ENCODE peak calls at places on chromosomes 7 and 10, in four cellular contexts. One of them, this sample, is unnamed.

GRCh38 chr7:70092314-70093303 is 494.3 kb downstream of the AUTS2 start:
- DNase-seq in tibial artery: no peak
- DNase-seq in sigmoid colon: no peak
- DNase-seq in A549: no peak
- DNase-seq in this sample: peak; percentile 53

GRCh38 chr10:69439350-69439739 is 11.9 kb upstream of the TSPAN15 start:
- DNase-seq in tibial artery: no peak
- DNase-seq in sigmoid colon: peak; percentile 85
- DNase-seq in A549: peak; percentile 55
- DNase-seq in this sample: no peak

GRCh38 chr10:99827906-99828305 is 45.5 kb downstream of the ABCC2 start:
- DNase-seq in tibial artery: no peak
- DNase-seq in sigmoid colon: no peak
- DNase-seq in A549: no peak
- DNase-seq in this sample: no peak

GRCh38 chr7:33757563-33758165 is 147.7 kb upstream of the BMPER start:
- DNase-seq in tibial artery: no peak
- DNase-seq in sigmoid colon: no peak
- DNase-seq in A549: peak; percentile 40
- DNase-seq in this sample: no peak

GRCh38 chr7:83684928-83685327 is 36.0 kb upstream of the SEMA3E start:
- DNase-seq in tibial artery: no peak
- DNase-seq in sigmoid colon: no peak
- DNase-seq in A549: no peak
- DNase-seq in this sample: no peak

GRCh38 chr7:112771166-112771565 is 19.0 kb downstream of the TMEM168 start:
- DNase-seq in tibial artery: no peak
- DNase-seq in sigmoid colon: no peak
- DNase-seq in A549: no peak
- DNase-seq in this sample: no peak

GRCh38 chr10:109866168-109866994 is 56.9 kb downstream of the XPNPEP1 start:
- DNase-seq in tibial artery: no peak
- DNase-seq in sigmoid colon: no peak
- DNase-seq in A549: peak; percentile 21
- DNase-seq in this sample: peak; percentile 71

GRCh38 chr7:133704436-133704835 is 422.7 kb upstream of the LRGUK start:
- DNase-seq in tibial artery: no peak
- DNase-seq in sigmoid colon: no peak
- DNase-seq in A549: no peak
- DNase-seq in this sample: no peak

GRCh38 chr10:74164641-74165529 is 13.9 kb downstream of the ADK start:
- DNase-seq in tibial artery: no peak
- DNase-seq in sigmoid colon: no peak
- DNase-seq in A549: no peak
- DNase-seq in this sample: no peak

GRCh38 chr10:133042061-133042460 is 45.7 kb upstream of the ADGRA1 start:
- DNase-seq in tibial artery: no peak
- DNase-seq in sigmoid colon: no peak
- DNase-seq in A549: no peak
- DNase-seq in this sample: peak; percentile 31

GRCh38 chr7:8190121-8190895 is 71.7 kb downstream of the ICA1 start:
- DNase-seq in tibial artery: no peak
- DNase-seq in sigmoid colon: no peak
- DNase-seq in A549: peak; percentile 43
- DNase-seq in this sample: peak; percentile 19

GRCh38 chr7:111796671-111797070 is 234.4 kb upstream of the IMMP2L start:
- DNase-seq in tibial artery: no peak
- DNase-seq in sigmoid colon: no peak
- DNase-seq in A549: peak; percentile 25
- DNase-seq in this sample: no peak

GRCh38 chr10:43644252-43644651 is 4.4 kb downstream of the ZNF32 start:
- DNase-seq in tibial artery: no peak
- DNase-seq in sigmoid colon: no peak
- DNase-seq in A549: peak; percentile 61
- DNase-seq in this sample: no peak

GRCh38 chr7:105015631-105015965 is 1.6 kb downstream of the KMT2E start:
- DNase-seq in tibial artery: no peak
- DNase-seq in sigmoid colon: no peak
- DNase-seq in A549: no peak
- DNase-seq in this sample: no peak

GRCh38 chr7:101410743-101411476 is 48.2 kb downstream of the COL26A1 start:
- DNase-seq in tibial artery: no peak
- DNase-seq in sigmoid colon: no peak
- DNase-seq in A549: peak; percentile 51
- DNase-seq in this sample: no peak

GRCh38 chr7:13984831-13985685 is 4.4 kb downstream of the ETV1 start:
- DNase-seq in tibial artery: no peak
- DNase-seq in sigmoid colon: no peak
- DNase-seq in A549: no peak
- DNase-seq in this sample: no peak

GRCh38 chr10:32938554-32939061 is 19.4 kb downstream of the ITGB1 start:
- DNase-seq in tibial artery: peak; percentile 62
- DNase-seq in sigmoid colon: no peak
- DNase-seq in A549: peak; percentile 58
- DNase-seq in this sample: peak; percentile 77

GRCh38 chr10:86048571-86048970 is 318.0 kb downstream of the GRID1 start:
- DNase-seq in tibial artery: peak; percentile 7
- DNase-seq in sigmoid colon: no peak
- DNase-seq in A549: no peak
- DNase-seq in this sample: no peak

GRCh38 chr10:69119896-69120295 is 4.1 kb upstream of the VPS26A start:
- DNase-seq in tibial artery: no peak
- DNase-seq in sigmoid colon: no peak
- DNase-seq in A549: no peak
- DNase-seq in this sample: no peak

GRCh38 chr7:84701524-84702306 is 485.1 kb downstream of the SEMA3D start:
- DNase-seq in tibial artery: peak; percentile 63
- DNase-seq in sigmoid colon: no peak
- DNase-seq in A549: peak; percentile 95
- DNase-seq in this sample: no peak

GRCh38 chr7:108358553-108358952 is 97.7 kb downstream of the NRCAM start:
- DNase-seq in tibial artery: no peak
- DNase-seq in sigmoid colon: no peak
- DNase-seq in A549: peak; percentile 89
- DNase-seq in this sample: no peak

GRCh38 chr10:60192986-60193385 is 196.7 kb downstream of the ANK3 start:
- DNase-seq in tibial artery: no peak
- DNase-seq in sigmoid colon: no peak
- DNase-seq in A549: no peak
- DNase-seq in this sample: no peak

GRCh38 chr7:79789584-79790345 is 336.3 kb upstream of the MAGI2 start:
- DNase-seq in tibial artery: no peak
- DNase-seq in sigmoid colon: no peak
- DNase-seq in A549: no peak
- DNase-seq in this sample: no peak

GRCh38 chr10:27319752-27320561 is 79.4 kb upstream of the ACBD5 start:
- DNase-seq in tibial artery: peak; percentile 69
- DNase-seq in sigmoid colon: peak; percentile 74
- DNase-seq in A549: peak; percentile 17
- DNase-seq in this sample: peak; percentile 83

GRCh38 chr10:42952358-42952757 is 124.5 kb upstream of the RET start:
- DNase-seq in tibial artery: peak; percentile 40
- DNase-seq in sigmoid colon: peak; percentile 68
- DNase-seq in A549: no peak
- DNase-seq in this sample: peak; percentile 70

GRCh38 chr10:110107430-110107829 is 99.6 kb downstream of the ADD3 start:
- DNase-seq in tibial artery: no peak
- DNase-seq in sigmoid colon: no peak
- DNase-seq in A549: no peak
- DNase-seq in this sample: no peak

GRCh38 chr10:110163192-110163773 is 44.1 kb upstream of the MXI1 start:
- DNase-seq in tibial artery: no peak
- DNase-seq in sigmoid colon: no peak
- DNase-seq in A549: no peak
- DNase-seq in this sample: no peak

DNA sequence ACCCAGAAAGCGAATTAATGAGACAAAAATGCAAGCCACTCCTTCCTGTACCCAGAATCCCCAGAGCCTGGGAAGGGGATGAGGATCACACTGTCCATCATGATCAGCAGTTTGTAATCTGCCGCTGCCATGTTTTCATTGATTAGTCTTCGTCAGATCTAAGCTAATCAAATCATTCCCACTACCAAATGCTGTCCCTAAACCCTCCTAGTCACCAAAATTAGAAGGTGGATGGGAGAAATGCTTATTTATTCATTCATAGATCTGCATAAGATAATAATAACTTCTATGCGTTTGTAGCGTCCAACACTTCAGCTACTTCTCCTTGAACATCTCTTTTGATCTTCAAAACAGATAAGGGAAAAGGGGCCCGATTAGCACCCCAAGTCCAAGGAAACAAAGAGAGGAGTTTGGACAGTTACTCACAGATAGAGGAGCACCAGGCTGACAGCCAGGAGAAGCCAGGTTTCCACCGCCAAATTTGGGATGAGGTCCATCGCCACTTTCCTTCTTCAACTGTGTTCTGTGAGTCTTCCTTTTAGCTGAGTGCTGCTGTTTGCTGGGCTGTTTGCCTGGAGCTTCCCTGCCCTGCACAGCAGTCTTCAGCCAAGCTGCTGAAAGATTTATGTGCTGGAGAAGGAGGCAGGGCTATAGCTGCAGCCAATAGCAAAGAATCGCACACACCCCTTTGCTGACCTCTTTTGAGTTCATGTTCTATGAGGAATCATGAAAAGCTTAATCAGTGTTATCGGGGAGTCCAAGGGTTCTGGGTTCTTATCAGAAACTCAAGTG is at the start of gene CYP3A5:
- DNase-seq in tibial artery: no peak
- DNase-seq in sigmoid colon: peak; percentile 73
- DNase-seq in A549: peak; percentile 43
- DNase-seq in this sample: no peak
- H3K4me3 ChIP-seq in tibial artery: no peak within 1 kb of the TSS
- H3K4me3 ChIP-seq in sigmoid colon: peak within 1 kb of the TSS; percentile 20
- H3K4me3 ChIP-seq in A549: peak within 1 kb of the TSS; percentile 23
- H3K4me3 ChIP-seq in this sample: no peak within 1 kb of the TSS

DNA sequence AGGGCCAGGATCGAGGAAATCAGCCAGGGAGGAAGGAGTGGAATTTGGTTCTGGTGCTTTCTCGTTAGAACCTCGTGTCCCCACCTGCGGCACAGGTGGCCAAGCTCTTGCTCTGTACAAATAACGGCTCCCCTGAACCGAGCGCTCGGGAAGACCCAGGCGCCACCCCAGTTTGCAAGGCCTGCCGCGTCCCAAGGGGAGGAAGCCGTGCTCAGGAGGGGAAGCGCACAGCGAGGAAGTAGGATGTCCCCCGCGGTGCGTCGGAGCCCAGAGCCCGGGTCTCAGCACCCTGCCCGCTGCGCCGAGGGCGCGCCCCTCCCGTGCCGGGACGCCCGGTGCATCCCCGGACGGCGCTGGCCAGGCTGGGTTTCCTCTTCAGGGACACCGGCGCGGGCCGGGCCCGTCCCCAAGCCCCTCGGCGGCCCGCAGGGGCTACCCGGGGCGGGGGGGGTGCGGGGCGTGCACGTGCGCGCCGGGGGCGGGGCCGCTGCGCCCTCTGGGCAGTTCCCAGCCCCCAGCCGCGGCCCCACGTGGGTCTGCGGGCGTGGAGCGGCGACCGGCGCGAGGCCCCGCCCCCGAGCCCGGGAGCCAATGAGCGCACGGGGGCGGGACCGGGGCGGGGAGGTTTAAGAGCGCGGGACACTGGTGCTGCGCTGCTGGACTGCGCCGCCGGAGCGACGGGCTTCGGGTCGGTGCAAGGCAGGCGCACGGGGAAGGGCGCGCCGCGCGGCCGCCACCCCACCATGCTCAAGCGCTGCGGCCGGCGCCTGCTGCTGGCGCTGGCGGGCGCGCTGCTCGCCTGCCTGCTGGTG is at the start of gene LFNG:
- DNase-seq in tibial artery: peak; percentile 90
- DNase-seq in sigmoid colon: peak; percentile 90
- DNase-seq in A549: peak; percentile 92
- DNase-seq in this sample: peak; percentile 95
- H3K4me1 ChIP-seq in tibial artery: peaks cover 57% of the 10 kb centered on the region
- H3K4me1 ChIP-seq in sigmoid colon: no peaks in the 10 kb centered on the region
- H3K4me1 ChIP-seq in A549: peaks cover 65% of the 10 kb centered on the region
- H3K4me1 ChIP-seq in this sample: peaks cover 6% of the 10 kb centered on the region

DNA sequence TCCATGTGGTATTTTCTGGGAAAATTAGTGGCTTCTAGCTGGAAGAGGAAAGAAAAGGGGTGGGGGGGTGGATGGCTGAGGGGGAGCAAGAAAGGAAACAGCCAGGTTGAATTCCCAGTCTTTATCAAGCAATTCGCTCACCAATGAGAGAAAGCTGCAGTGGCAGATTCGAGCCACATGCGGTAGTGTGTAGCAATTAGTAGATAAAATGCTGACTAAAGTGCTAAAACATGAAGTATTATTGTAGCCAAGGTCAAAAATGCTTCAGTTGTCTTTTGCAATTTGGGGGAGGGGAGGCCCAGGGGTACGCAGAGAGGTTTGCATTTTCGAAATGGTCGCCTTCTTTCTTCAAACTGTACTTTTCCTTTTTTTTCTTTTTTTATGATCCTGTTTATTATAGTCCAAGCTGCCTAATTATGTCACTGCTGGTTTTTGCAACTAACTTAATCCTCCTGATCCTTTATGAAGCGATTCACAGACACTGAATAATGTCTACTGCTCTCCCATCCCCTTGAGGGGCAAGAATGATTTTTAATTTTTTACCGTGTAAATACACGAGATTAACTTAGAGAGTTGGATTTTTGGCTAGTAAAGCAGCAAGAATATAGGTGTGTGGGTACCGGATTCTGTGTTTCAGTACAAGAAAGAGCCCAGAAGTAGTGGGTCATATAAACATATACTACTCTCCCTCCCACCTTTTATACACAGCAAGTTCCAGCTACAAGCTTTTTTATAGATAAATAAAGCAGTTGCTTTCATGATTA is 3.6 kb upstream of the ARID5B start:
- DNase-seq in tibial artery: no peak
- DNase-seq in sigmoid colon: peak; percentile 70
- DNase-seq in A549: peak; percentile 21
- DNase-seq in this sample: peak; percentile 40
- H3K4me3 ChIP-seq in tibial artery: peak overlapping the region; percentile 35
- H3K4me3 ChIP-seq in sigmoid colon: peak overlapping the region; percentile 36
- H3K4me3 ChIP-seq in A549: peak overlapping the region; percentile 13
- H3K4me3 ChIP-seq in this sample: peak overlapping the region; percentile 38

GRCh38 chr7:40840990-40841389 is 706.2 kb downstream of the SUGCT start:
- DNase-seq in tibial artery: no peak
- DNase-seq in sigmoid colon: no peak
- DNase-seq in A549: no peak
- DNase-seq in this sample: no peak

GRCh38 chr7:40833541-40834234 is 698.9 kb downstream of the SUGCT start:
- DNase-seq in tibial artery: no peak
- DNase-seq in sigmoid colon: no peak
- DNase-seq in A549: no peak
- DNase-seq in this sample: no peak

GRCh38 chr7:40839881-40840280 is 705.1 kb downstream of the SUGCT start:
- DNase-seq in tibial artery: no peak
- DNase-seq in sigmoid colon: no peak
- DNase-seq in A549: no peak
- DNase-seq in this sample: no peak

DNA sequence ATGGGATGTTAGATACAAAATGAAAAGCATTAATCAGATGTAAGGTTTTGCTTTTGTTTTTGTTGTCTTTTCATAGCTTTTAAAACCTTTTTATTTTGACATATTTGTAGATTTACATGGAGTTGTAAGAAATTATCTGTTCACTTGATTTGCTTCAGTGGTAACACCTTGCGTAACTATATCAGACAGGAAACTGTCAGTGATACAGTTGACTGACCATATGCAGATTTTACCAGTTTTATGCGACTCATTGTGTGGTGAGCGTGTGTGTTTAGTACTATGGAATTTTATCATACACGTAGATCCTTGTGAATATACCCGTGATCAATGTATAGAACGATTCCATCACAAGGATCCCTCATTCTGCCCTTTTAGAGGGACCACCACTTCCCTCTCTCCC is 701.4 kb downstream of the SUGCT start:
- DNase-seq in tibial artery: no peak
- DNase-seq in sigmoid colon: no peak
- DNase-seq in A549: no peak
- DNase-seq in this sample: no peak
- H3K4me1 ChIP-seq in tibial artery: peaks cover 3% of the 10 kb centered on the region
- H3K4me1 ChIP-seq in sigmoid colon: no peaks in the 10 kb centered on the region
- H3K4me1 ChIP-seq in A549: no peaks in the 10 kb centered on the region
- H3K4me1 ChIP-seq in this sample: no peaks in the 10 kb centered on the region

This sample was measured in right cardiac atrium.